ENCODE peak calls at places on chromosomes 6 and 20, in ten cellular contexts. Q is foreskin melanocyte; C is B cell; S is astrocyte of the cerebellum; M is stimulated activated CD4-positive, alpha-beta T cell treated with anti-CD3 and anti-CD28 coated beads, Interleukin-4, amount 100 ng/mL, for 24 hours; F is GM23248; W is H54; X is neural crest cell; G is nephron progenitor cell; K is astrocyte of the spinal cord. V is an unnamed sample.

GRCh38 chr6:163592872-163593271 is 178.4 kb downstream of the QKI start:
- DNase-seq in K (no peak), X (no peak), W (no peak), G (no peak), Q (no peak), C (no peak), M (no peak), F (no peak), S (no peak), V (no peak)

GRCh38 chr6:150072201-150072600 is 3.3 kb upstream of the ULBP3 start:
- DNase-seq in W (peak), S (no peak), G (no peak), K (no peak), X (no peak), C (no peak), M (peak), Q (no peak), F (peak), V (no peak)

GRCh38 chr6:79269877-79270276 is 35.4 kb upstream of the HMGN3 start:
- DNase-seq in X (no peak), M (no peak), F (peak), W (no peak), Q (peak), K (peak), G (no peak), C (no peak), S (peak), V (no peak)

GRCh38 chr6:100220543-100220942 is 226.5 kb upstream of the MCHR2 start:
- DNase-seq in K (no peak), Q (no peak), S (no peak), F (no peak), G (no peak), W (no peak), C (no peak), X (no peak), M (no peak), V (no peak)

GRCh38 chr20:39875493-39876110 is 813.4 kb downstream of the MAFB start:
- DNase-seq in X (no peak), G (no peak), F (no peak), M (no peak), C (no peak), K (no peak), W (no peak), S (no peak), Q (peak), V (no peak)

GRCh38 chr6:26273673-26274595 is 91.1 kb upstream of the BTN3A2 start:
- DNase-seq in F (peak), S (no peak), Q (no peak), G (no peak), X (no peak), W (no peak), K (peak), M (peak), C (no peak), V (peak)

GRCh38 chr6:157086632-157087031 is 236.7 kb downstream of the TMEM242 start:
- DNase-seq in Q (no peak), X (no peak), S (no peak), F (no peak), K (no peak), G (no peak), M (no peak), C (no peak), W (no peak), V (no peak)

GRCh38 chr6:10272591-10272990 is 142.3 kb downstream of the TFAP2A start:
- DNase-seq in M (no peak), C (no peak), K (no peak), W (no peak), X (no peak), G (no peak), S (no peak), Q (no peak), F (peak), V (no peak)

GRCh38 chr6:158387578-158387977 is 75.3 kb downstream of the TULP4 start:
- DNase-seq in F (no peak), W (no peak), C (no peak), X (no peak), Q (no peak), S (no peak), M (no peak), K (no peak), G (no peak), V (no peak)

GRCh38 chr20:33169176-33169794 is 1.3 kb downstream of the BPIFA2 start:
- DNase-seq in S (no peak), W (no peak), X (peak), Q (no peak), M (peak), C (no peak), F (no peak), K (no peak), G (peak), V (peak)

GRCh38 chr6:10248378-10248843 is 166.5 kb downstream of the TFAP2A start:
- DNase-seq in C (no peak), M (no peak), X (no peak), K (peak), G (no peak), Q (no peak), W (peak), S (peak), F (peak), V (no peak)

GRCh38 chr6:140183881-140184280 is 809.4 kb upstream of the CITED2 start:
- DNase-seq in M (no peak), W (no peak), S (peak), Q (no peak), K (peak), X (no peak), G (no peak), C (no peak), F (peak), V (no peak)

GRCh38 chr20:11852801-11853200 is 64.9 kb upstream of the BTBD3 start:
- DNase-seq in M (no peak), F (peak), K (no peak), S (no peak), G (no peak), C (no peak), W (peak), X (no peak), Q (peak), V (no peak)

GRCh38 chr20:31740208-31740607 is 1.1 kb downstream of the TPX2 start:
- DNase-seq in F (peak), G (no peak), S (no peak), Q (no peak), C (no peak), K (peak), X (no peak), M (no peak), W (no peak), V (no peak)

GRCh38 chr6:168158980-168159349 is 80.0 kb upstream of the FRMD1 start:
- DNase-seq in G (no peak), K (no peak), S (no peak), X (no peak), Q (no peak), W (no peak), M (no peak), C (no peak), F (no peak), V (no peak)

GRCh38 chr6:2529217-2529719 is 221.5 kb downstream of the MYLK4 start:
- DNase-seq in C (no peak), Q (no peak), X (no peak), W (no peak), G (no peak), F (no peak), K (no peak), M (no peak), S (no peak), V (no peak)

GRCh38 chr6:89999154-89999553 is 104.9 kb downstream of the GJA10 start:
- DNase-seq in S (no peak), F (peak), X (no peak), Q (no peak), M (no peak), G (no peak), K (no peak), W (no peak), C (no peak), V (no peak)

GRCh38 chr6:25925808-25926325 is 4.6 kb downstream of the SLC17A2 start:
- DNase-seq in G (no peak), X (no peak), S (no peak), K (no peak), W (no peak), M (no peak), C (no peak), Q (no peak), F (no peak), V (no peak)